ENCODE peak calls at places on chromosomes 13 and 19, in seven cellular contexts. J is left lung, P is H9, H is psoas muscle, E is heart right ventricle, L is tibial nerve, U is ascending aorta. R is an unnamed sample.

GRCh38 chr13:77136902-77137420 is 110.0 kb upstream of the FBXL3 start:
- DNase-seq in J (no peak), P (no peak), H (no peak), E (no peak), L (no peak), U (no peak), R (peak; percentile 82)

GRCh38 chr13:33183431-33184130 is 102.0 kb downstream of the STARD13 start:
- DNase-seq in J (no peak), P (no peak), H (no peak), E (no peak), L (no peak), U (no peak), R (no peak)

GRCh38 chr13:74158606-74159352 is 24.6 kb upstream of the KLF12 start:
- DNase-seq in J (no peak), P (no peak), H (no peak), E (no peak), L (no peak), U (no peak), R (no peak)

GRCh38 chr19:18153555-18154134 is 682 bp downstream of the PIK3R2 start:
- DNase-seq in J (peak; percentile 57), P (no peak), H (peak; percentile 72), E (no peak), L (no peak), U (no peak), R (no peak)

GRCh38 chr13:102198418-102199322 is 203.2 kb downstream of the FGF14 start:
- DNase-seq in J (no peak), P (no peak), H (no peak), E (no peak), L (no peak), U (no peak), R (no peak)

GRCh38 chr19:18122860-18123795 is 25.6 kb downstream of the MAST3 start:
- DNase-seq in J (no peak), P (no peak), H (no peak), E (no peak), L (no peak), U (no peak), R (no peak)

GRCh38 chr13:30705672-30706071 is 29.7 kb upstream of the ALOX5AP start:
- DNase-seq in J (no peak), P (no peak), H (no peak), E (no peak), L (no peak), U (peak; percentile 15), R (no peak)

GRCh38 chr19:50248826-50249225 is 45.4 kb downstream of the MYH14 start:
- DNase-seq in J (no peak), P (no peak), H (no peak), E (no peak), L (no peak), U (no peak), R (no peak)

GRCh38 chr19:31330761-31331160 is 18.5 kb downstream of the TSHZ3 start:
- DNase-seq in J (no peak), P (no peak), H (no peak), E (no peak), L (no peak), U (no peak), R (no peak)

GRCh38 chr13:101623469-101624209 is 171.2 kb downstream of the ITGBL1 start:
- DNase-seq in J (no peak), P (no peak), H (no peak), E (no peak), L (no peak), U (no peak), R (no peak)

GRCh38 chr13:101709952-101710351 is 257.5 kb downstream of the ITGBL1 start:
- DNase-seq in J (no peak), P (no peak), H (no peak), E (no peak), L (no peak), U (no peak), R (no peak)

GRCh38 chr13:67353891-67354459 is 123.8 kb upstream of the PCDH9 start:
- DNase-seq in J (no peak), P (no peak), H (no peak), E (no peak), L (no peak), U (no peak), R (no peak)

GRCh38 chr13:52414051-52414450 is 8.1 kb upstream of the THSD1 start:
- DNase-seq in J (no peak), P (no peak), H (no peak), E (no peak), L (no peak), U (no peak), R (no peak)

GRCh38 chr13:49220035-49220855 is at the start of gene MLNR:
- DNase-seq in J (no peak), P (peak; percentile 76), H (peak; percentile 58), E (peak; percentile 16), L (no peak), U (no peak), R (no peak)

GRCh38 chr13:105035092-105035491 is 1500.4 kb downstream of the EFNB2 start:
- DNase-seq in J (no peak), P (no peak), H (no peak), E (no peak), L (no peak), U (no peak), R (no peak)

GRCh38 chr13:66114127-66114526 is 1116.0 kb downstream of the PCDH9 start:
- DNase-seq in J (no peak), P (no peak), H (no peak), E (no peak), L (no peak), U (no peak), R (no peak)
- TF ChIP-seq CTCF in J (no peak), P (no peak), H (no peak), E (no peak), L (no peak), U (no peak), R (no peak)

GRCh38 chr13:112905086-112905485 is 63.9 kb upstream of the MCF2L start:
- DNase-seq in J (no peak), P (peak; percentile 61), H (no peak), E (no peak), L (no peak), U (no peak), R (no peak)
- H3K27me3 ChIP-seq in J (no peaks in the 10 kb centered on the region), P (no peaks in the 10 kb centered on the region), H (no peaks in the 10 kb centered on the region), E (no peaks in the 10 kb centered on the region), L (no peaks in the 10 kb centered on the region), U (peaks cover 4% of the 10 kb centered on the region), R (peaks cover 49% of the 10 kb centered on the region)

DNA sequence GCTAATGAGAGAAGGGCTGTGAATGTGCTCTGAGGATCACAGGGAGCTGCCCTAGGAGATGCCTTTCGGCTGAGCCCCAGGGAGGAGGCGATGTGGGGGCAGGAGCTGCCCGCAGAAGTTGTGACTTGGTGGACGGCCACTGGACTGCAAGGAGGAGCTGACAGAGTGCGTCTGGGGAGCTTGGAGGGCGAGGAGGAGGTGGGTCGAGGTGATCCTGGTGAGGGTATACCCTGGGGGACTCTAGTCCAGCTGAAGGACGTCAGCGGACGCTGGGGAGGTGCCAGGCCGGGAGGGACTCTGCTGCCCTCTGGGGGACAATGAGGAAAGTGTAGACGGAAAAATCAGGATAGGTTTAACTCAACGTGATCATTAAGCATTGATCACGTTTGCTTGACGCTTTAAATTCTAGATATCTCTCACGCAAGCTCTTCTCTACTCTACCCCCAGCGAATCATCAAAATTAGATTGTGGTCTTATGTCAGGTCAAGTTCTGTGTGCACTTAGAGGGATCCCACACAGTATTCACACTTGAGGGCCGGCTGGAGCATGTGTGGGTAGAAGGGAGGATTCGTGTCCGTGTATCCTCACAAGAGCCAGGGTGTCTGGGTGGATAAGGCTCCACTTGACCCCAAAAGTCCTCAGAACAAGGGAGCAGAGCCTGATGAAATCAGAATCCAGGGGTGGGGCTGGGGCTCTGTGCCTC is 3.3 kb upstream of the CEACAM7 start:
- DNase-seq in J (no peak), P (peak; percentile 61), H (no peak), E (no peak), L (no peak), U (peak; percentile 50), R (no peak)
- TF ChIP-seq CTCF in J (peak; percentile 54), P (peak; percentile 38), H (no peak), E (no peak), L (no peak), U (no peak), R (peak; percentile 65)

GRCh38 chr19:46489445-46490272 is 6.0 kb downstream of the PNMA8B start:
- DNase-seq in J (peak; percentile 66), P (no peak), H (peak; percentile 69), E (peak; percentile 45), L (peak; percentile 33), U (peak; percentile 83), R (no peak)
- H3K27me3 ChIP-seq in J (peaks cover 34% of the 10 kb centered on the region), P (peaks cover 3% of the 10 kb centered on the region), H (no peaks in the 10 kb centered on the region), E (peaks cover 3% of the 10 kb centered on the region), L (no peaks in the 10 kb centered on the region), U (no peaks in the 10 kb centered on the region), R (peaks cover 50% of the 10 kb centered on the region)

GRCh38 chr19:58349590-58349989 is 3.7 kb downstream of the A1BG start:
- DNase-seq in J (no peak), P (no peak), H (no peak), E (no peak), L (no peak), U (no peak), R (no peak)

GRCh38 chr19:58350001-58350801 is 3.1 kb downstream of the A1BG start:
- DNase-seq in J (no peak), P (no peak), H (no peak), E (no peak), L (no peak), U (no peak), R (no peak)

GRCh38 chr19:58350871-58351557 is 2.3 kb downstream of the A1BG start:
- DNase-seq in J (no peak), P (no peak), H (no peak), E (no peak), L (no peak), U (no peak), R (no peak)

GRCh38 chr19:58346961-58347929 is 6.0 kb downstream of the A1BG start:
- DNase-seq in J (peak; percentile 69), P (peak; percentile 82), H (peak; percentile 73), E (peak; percentile 26), L (peak; percentile 21), U (peak; percentile 71), R (no peak)

DNA sequence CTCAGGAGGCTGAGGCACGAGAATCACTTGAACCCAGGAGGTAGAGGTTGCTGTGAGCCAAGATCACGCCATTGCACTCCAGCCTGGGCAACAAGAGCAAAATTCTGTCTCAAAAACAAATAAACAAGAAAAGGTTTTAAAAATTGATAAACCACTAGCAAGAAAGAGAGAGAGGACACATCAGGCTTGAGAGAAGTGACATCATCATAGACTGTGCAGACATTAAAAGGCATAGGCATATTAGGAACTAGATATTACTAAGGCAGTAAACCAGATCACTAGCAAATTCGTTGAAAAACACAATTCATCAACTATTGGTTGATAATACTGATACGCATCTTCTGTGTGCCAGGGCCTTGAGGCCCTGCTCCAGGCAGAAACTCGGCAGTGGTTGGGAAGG is 7.7 kb downstream of the A1BG start:
- DNase-seq in J (no peak), P (no peak), H (no peak), E (no peak), L (no peak), U (no peak), R (no peak)
- TF ChIP-seq CTCF in J (no peak), P (no peak), H (no peak), E (no peak), L (no peak), U (no peak), R (no peak)

GRCh38 chr13:96086736-96087135 is 3.2 kb upstream of the HS6ST3 start:
- DNase-seq in J (no peak), P (no peak), H (no peak), E (no peak), L (no peak), U (no peak), R (no peak)
- H3K27me3 ChIP-seq in J (peaks cover 41% of the 10 kb centered on the region), P (peaks cover 16% of the 10 kb centered on the region), H (peaks cover 6% of the 10 kb centered on the region), E (peaks cover 10% of the 10 kb centered on the region), L (no peaks in the 10 kb centered on the region), U (no peaks in the 10 kb centered on the region), R (peaks cover 30% of the 10 kb centered on the region)

GRCh38 chr13:98869408-98870090 is 108.3 kb downstream of the DOCK9 start:
- DNase-seq in J (no peak), P (no peak), H (no peak), E (peak; percentile 41), L (no peak), U (no peak), R (no peak)
- TF ChIP-seq CTCF in J (no peak), P (peak; percentile 60), H (no peak), E (no peak), L (no peak), U (no peak), R (peak; percentile 25)